ENCODE peak calls at places on chromosome 15, in ten cellular contexts. K is heart right ventricle, J is right atrium auricular region, Y is psoas muscle, I is GM12878, E is epithelial cell of proximal tubule, T is pancreas, Q is WERI-Rb-1, A is cardiac fibroblast, U is astrocyte of the cerebellum. V is an unnamed sample.

GRCh38 chr15:77982127-77982490 is 95.4 kb downstream of the TBC1D2B start:
- DNase-seq in K (no peak), J (no peak), Y (no peak), I (no peak), E (no peak), T (no peak), Q (no peak), A (no peak), U (no peak), V (no peak)

GRCh38 chr15:63436872-63437375 is 55.3 kb upstream of the CA12 start:
- DNase-seq in K (peak), J (peak), Y (peak), I (no peak), E (peak), T (peak), Q (peak), A (peak), U (peak), V (peak)

GRCh38 chr15:78100886-78101285 is 8.5 kb downstream of the SH2D7 start:
- DNase-seq in K (no peak), J (no peak), Y (no peak), I (no peak), E (no peak), T (no peak), Q (no peak), A (no peak), U (no peak), V (no peak)

GRCh38 chr15:36005542-36005941 is 459.6 kb upstream of the DPH6 start:
- DNase-seq in K (no peak), J (no peak), Y (no peak), I (no peak), E (no peak), T (no peak), Q (no peak), A (no peak), U (no peak), V (no peak)

GRCh38 chr15:70563561-70564095 is 199.7 kb downstream of the UACA start:
- DNase-seq in K (no peak), J (no peak), Y (no peak), I (no peak), E (no peak), T (no peak), Q (no peak), A (no peak), U (no peak), V (no peak)

GRCh38 chr15:46461416-46461815 is 826.6 kb downstream of the SQOR start:
- DNase-seq in K (no peak), J (no peak), Y (no peak), I (no peak), E (no peak), T (no peak), Q (no peak), A (peak), U (no peak), V (no peak)

GRCh38 chr15:71853543-71853942 is 43.2 kb downstream of the NR2E3 start:
- DNase-seq in K (no peak), J (no peak), Y (no peak), I (no peak), E (no peak), T (no peak), Q (no peak), A (no peak), U (no peak), V (no peak)

GRCh38 chr15:48861813-48862431 is 16.0 kb upstream of the EID1 start:
- DNase-seq in K (peak), J (no peak), Y (no peak), I (no peak), E (peak), T (no peak), Q (peak), A (peak), U (peak), V (peak)

GRCh38 chr15:42158941-42159340 is 2.5 kb upstream of the PLA2G4F start:
- DNase-seq in K (no peak), J (no peak), Y (no peak), I (no peak), E (no peak), T (no peak), Q (no peak), A (no peak), U (no peak), V (no peak)

GRCh38 chr15:86300371-86301106 is 220.9 kb downstream of the AGBL1 start:
- DNase-seq in K (no peak), J (no peak), Y (no peak), I (no peak), E (no peak), T (no peak), Q (no peak), A (no peak), U (no peak), V (no peak)

GRCh38 chr15:37981781-37982180 is 47.3 kb downstream of the TMCO5A start:
- DNase-seq in K (no peak), J (no peak), Y (no peak), I (no peak), E (peak), T (no peak), Q (peak), A (peak), U (peak), V (peak)

GRCh38 chr15:36748743-36749142 is 169.3 kb downstream of the CDIN1 start:
- DNase-seq in K (no peak), J (no peak), Y (no peak), I (no peak), E (no peak), T (no peak), Q (no peak), A (no peak), U (no peak), V (no peak)

DNA sequence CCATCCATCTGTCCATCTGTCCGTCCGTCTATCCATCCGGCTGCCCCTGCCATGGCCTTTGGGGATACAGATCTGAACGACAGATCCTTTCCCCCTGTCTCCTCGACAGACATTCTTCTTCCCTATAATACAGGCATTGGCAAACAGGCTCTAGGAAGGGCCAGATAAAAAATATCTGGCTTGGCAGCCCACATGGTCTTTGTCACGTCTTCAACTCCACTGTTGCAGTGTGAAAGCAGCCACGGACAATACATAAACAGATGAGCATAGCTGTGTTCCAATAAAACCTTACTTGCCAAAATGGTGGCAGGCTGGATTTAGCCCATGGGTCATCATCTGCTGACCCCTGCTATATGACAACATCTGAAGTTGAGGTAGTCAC is 128.5 kb upstream of the SMAD3 start:
- DNase-seq in K (no peak), J (no peak), Y (no peak), I (no peak), E (no peak), T (no peak), Q (no peak), A (no peak), U (no peak), V (peak)
- H3K4me3 ChIP-seq in K (peak), J (peak), Y (peak), I (no peak), E (no peak), T (no peak), Q (no peak), A (peak), U (no peak), V (peak)

GRCh38 chr15:29693225-29693624 is 129.0 kb downstream of the TJP1 start:
- DNase-seq in K (no peak), J (peak), Y (no peak), I (no peak), E (no peak), T (no peak), Q (no peak), A (peak), U (no peak), V (no peak)

GRCh38 chr15:29692527-29692926 is 129.7 kb downstream of the TJP1 start:
- DNase-seq in K (no peak), J (peak), Y (no peak), I (no peak), E (no peak), T (no peak), Q (no peak), A (peak), U (no peak), V (no peak)

GRCh38 chr15:29696950-29697738 is 125.1 kb downstream of the TJP1 start:
- DNase-seq in K (no peak), J (no peak), Y (no peak), I (no peak), E (no peak), T (no peak), Q (no peak), A (no peak), U (no peak), V (no peak)

GRCh38 chr15:29698030-29698701 is 124.1 kb downstream of the TJP1 start:
- DNase-seq in K (no peak), J (no peak), Y (no peak), I (no peak), E (peak), T (no peak), Q (peak), A (peak), U (no peak), V (peak)

DNA sequence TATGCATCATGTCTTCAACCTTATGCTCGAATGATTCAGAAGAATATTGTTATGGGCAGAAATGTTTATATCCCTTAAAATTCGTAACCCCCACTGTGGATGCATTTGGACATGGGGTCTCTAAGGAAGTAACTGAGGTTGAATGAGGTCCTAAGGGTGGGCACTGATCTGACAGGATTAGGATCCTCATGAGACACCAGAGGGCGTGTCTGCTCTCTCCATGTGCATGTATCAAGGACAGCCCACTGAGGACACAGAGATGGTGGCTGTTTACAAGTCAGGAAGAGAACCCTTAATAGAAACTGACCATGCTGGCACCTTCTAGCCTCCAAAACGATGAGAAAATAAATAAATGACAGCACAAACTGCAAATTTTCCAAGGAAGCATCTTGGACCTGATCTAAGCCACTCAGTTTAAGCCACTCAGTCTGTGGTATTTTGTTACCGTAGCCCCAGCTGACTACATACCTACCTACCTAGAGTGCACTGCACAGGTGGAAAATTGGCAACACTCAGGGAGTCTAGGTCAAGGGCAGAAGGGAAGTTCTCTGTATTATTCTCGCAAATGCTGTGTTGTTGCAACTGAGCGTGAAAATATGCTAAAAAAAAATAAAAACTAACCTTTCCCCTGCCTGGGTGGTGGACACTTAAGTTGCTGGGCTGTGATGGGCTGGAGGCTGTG is 126.6 kb downstream of the TJP1 start:
- DNase-seq in K (no peak), J (no peak), Y (no peak), I (no peak), E (no peak), T (no peak), Q (peak), A (no peak), U (no peak), V (no peak)
- TF ChIP-seq CTCF in K (no peak), J (no peak), Y (no peak), I (peak), E (peak), T (no peak), Q (peak), A (no peak), U (no peak), V (no peak)

GRCh38 chr15:60646595-60646994 is 167.7 kb upstream of the ICE2 start:
- DNase-seq in K (no peak), J (no peak), Y (no peak), I (no peak), E (no peak), T (no peak), Q (no peak), A (no peak), U (no peak), V (no peak)
- H3K4me3 ChIP-seq in K (no peak), J (no peak), Y (no peak), I (no peak), E (no peak), T (no peak), Q (no peak), A (no peak), U (no peak), V (no peak)

GRCh38 chr15:51380999-51381806 is 39.7 kb downstream of the GLDN start:
- DNase-seq in K (peak), J (peak), Y (no peak), I (peak), E (no peak), T (no peak), Q (peak), A (peak), U (peak), V (peak)
- TF ChIP-seq CTCF in K (peak), J (peak), Y (peak), I (peak), E (peak), T (peak), Q (peak), A (peak), U (peak), V (peak)